ENCODE peak calls at places on chromosomes 12 and 14, in five cellular contexts. P, S, K, Q and I are unnamed samples.

GRCh38 chr12:3421599-3421998 is 69.4 kb upstream of the PRMT8 start:
- DNase-seq in P (no peak), S (no peak), K (no peak), Q (no peak), I (no peak)

GRCh38 chr14:71803539-71804260 is 128.5 kb upstream of the RGS6 start:
- DNase-seq in P (no peak), S (no peak), K (peak), Q (no peak), I (no peak)

GRCh38 chr12:104865080-104865479 is 93.0 kb downstream of the SLC41A2 start:
- DNase-seq in P (no peak), S (no peak), K (no peak), Q (no peak), I (no peak)

GRCh38 chr12:124233846-124234620 is 60.9 kb upstream of the RFLNA start:
- DNase-seq in P (no peak), S (no peak), K (no peak), Q (no peak), I (no peak)

GRCh38 chr12:94208433-94208921 is 60.1 kb downstream of the PLXNC1 start:
- DNase-seq in P (peak), S (no peak), K (no peak), Q (no peak), I (no peak)

GRCh38 chr12:6553051-6553868 is 2.6 kb downstream of the IFFO1 start:
- DNase-seq in P (no peak), S (no peak), K (peak), Q (no peak), I (no peak)

GRCh38 chr14:105294142-105294597 is 6.6 kb downstream of the BRF1 start:
- DNase-seq in P (no peak), S (no peak), K (peak), Q (no peak), I (no peak)

GRCh38 chr12:95529693-95530225 is 21.5 kb downstream of the USP44 start:
- DNase-seq in P (no peak), S (no peak), K (no peak), Q (no peak), I (no peak)

GRCh38 chr12:132324841-132325732 is 4.3 kb downstream of the GALNT9 start:
- DNase-seq in P (no peak), S (no peak), K (no peak), Q (no peak), I (no peak)

GRCh38 chr14:80188571-80188970 is 22.7 kb downstream of the DIO2 start:
- DNase-seq in P (no peak), S (no peak), K (no peak), Q (no peak), I (no peak)

GRCh38 chr12:132375747-132376463 is 46.5 kb upstream of the GALNT9 start:
- DNase-seq in P (no peak), S (no peak), K (no peak), Q (no peak), I (no peak)

GRCh38 chr12:131024721-131025120 is 71.0 kb downstream of the ADGRD1 start:
- DNase-seq in P (no peak), S (no peak), K (no peak), Q (no peak), I (no peak)

GRCh38 chr12:123595729-123596128 is 6.2 kb upstream of the DDX55 start:
- DNase-seq in P (no peak), S (no peak), K (no peak), Q (peak), I (no peak)